ENCODE peak calls at places on chromosomes 2 and 18, in seven cellular contexts. F is pancreas, S is tibial nerve, W is brain microvascular endothelial cell, E is bronchial epithelial cell, V is lung, P is fibroblast of mammary gland. G is an unnamed sample.

GRCh38 chr2:167784071-167784400 is 463.4 kb downstream of the STK39 start:
- DNase-seq in F (no peak), S (no peak), W (peak; percentile 2), E (no peak), V (no peak), P (no peak), G (no peak)

GRCh38 chr2:86396304-86396785 is 44.8 kb upstream of the KDM3A start:
- DNase-seq in F (peak; percentile 60), S (no peak), W (peak; percentile 52), E (peak; percentile 57), V (no peak), P (peak; percentile 35), G (no peak)

GRCh38 chr2:226881287-226881686 is 45.4 kb downstream of the RHBDD1 start:
- DNase-seq in F (no peak), S (no peak), W (no peak), E (no peak), V (no peak), P (no peak), G (no peak)

GRCh38 chr18:10051877-10052631 is 138.2 kb downstream of the VAPA start:
- DNase-seq in F (no peak), S (peak; percentile 62), W (peak; percentile 48), E (no peak), V (peak; percentile 37), P (peak; percentile 90), G (peak; percentile 84)

GRCh38 chr2:241035818-241036396 is 37.5 kb downstream of the SNED1 start:
- DNase-seq in F (no peak), S (no peak), W (no peak), E (no peak), V (no peak), P (no peak), G (no peak)

GRCh38 chr2:38535745-38536506 is 66.8 kb downstream of the HNRNPLL start:
- DNase-seq in F (peak; percentile 90), S (peak; percentile 74), W (peak; percentile 49), E (peak; percentile 28), V (peak; percentile 82), P (peak; percentile 58), G (peak; percentile 84)

GRCh38 chr2:199704358-199705238 is 146.4 kb downstream of the FTCDNL1 start:
- DNase-seq in F (no peak), S (no peak), W (peak; percentile 17), E (peak; percentile 47), V (no peak), P (peak; percentile 44), G (no peak)

GRCh38 chr18:34493099-34493544 is 217.0 kb upstream of the DTNA start:
- DNase-seq in F (peak; percentile 91), S (peak; percentile 33), W (peak; percentile 74), E (peak; percentile 85), V (peak; percentile 58), P (peak; percentile 71), G (peak; percentile 92)

GRCh38 chr2:30201990-30202389 is 29.3 kb upstream of the LBH start:
- DNase-seq in F (no peak), S (no peak), W (no peak), E (no peak), V (no peak), P (peak; percentile 52), G (peak; percentile 76)

GRCh38 chr2:110679865-110680264 is 2.0 kb upstream of the BUB1 start:
- DNase-seq in F (peak; percentile 43), S (no peak), W (no peak), E (no peak), V (no peak), P (no peak), G (no peak)

GRCh38 chr2:179036353-179036905 is 13.5 kb downstream of the CCDC141 start:
- DNase-seq in F (no peak), S (no peak), W (no peak), E (no peak), V (no peak), P (no peak), G (no peak)

GRCh38 chr2:97889156-97889555 is 106.6 kb downstream of the TMEM131 start:
- DNase-seq in F (no peak), S (no peak), W (no peak), E (no peak), V (no peak), P (no peak), G (no peak)

DNA sequence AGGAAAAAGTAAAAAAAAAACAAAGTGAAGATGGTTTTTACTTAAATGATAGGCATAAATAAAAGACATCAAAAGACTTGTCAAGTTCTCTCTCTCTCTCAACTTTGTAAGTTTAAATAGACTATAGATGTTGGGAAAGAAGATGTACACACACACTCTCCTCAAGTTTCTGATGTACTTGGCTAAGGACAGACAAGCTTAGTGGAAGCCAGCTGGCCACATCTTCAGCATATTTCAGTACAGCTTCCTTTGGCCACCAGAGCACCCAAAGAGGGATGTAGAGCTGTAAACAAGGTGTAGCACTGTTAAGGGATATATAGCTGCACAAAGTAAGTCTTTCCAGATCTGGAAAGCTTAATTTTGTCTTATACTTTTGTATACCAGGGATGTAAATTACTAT is 64.2 kb upstream of the MSTN start:
- DNase-seq in F (no peak), S (no peak), W (no peak), E (no peak), V (no peak), P (peak; percentile 49), G (no peak)
- TF ChIP-seq CTCF in F (no peak), S (no peak), W (no peak), E (no peak), V (no peak), P (no peak), G (no peak)

GRCh38 chr2:160255401-160255800 is 55.3 kb upstream of the ITGB6 start:
- DNase-seq in F (no peak), S (no peak), W (no peak), E (no peak), V (no peak), P (no peak), G (no peak)

GRCh38 chr2:160254363-160254762 is 54.3 kb upstream of the ITGB6 start:
- DNase-seq in F (no peak), S (no peak), W (no peak), E (no peak), V (no peak), P (no peak), G (no peak)

GRCh38 chr2:160256511-160256910 is 56.4 kb upstream of the ITGB6 start:
- DNase-seq in F (no peak), S (no peak), W (no peak), E (no peak), V (no peak), P (no peak), G (no peak)

GRCh38 chr2:160257015-160257741 is 57.1 kb upstream of the ITGB6 start:
- DNase-seq in F (no peak), S (no peak), W (no peak), E (peak; percentile 77), V (no peak), P (no peak), G (no peak)

DNA sequence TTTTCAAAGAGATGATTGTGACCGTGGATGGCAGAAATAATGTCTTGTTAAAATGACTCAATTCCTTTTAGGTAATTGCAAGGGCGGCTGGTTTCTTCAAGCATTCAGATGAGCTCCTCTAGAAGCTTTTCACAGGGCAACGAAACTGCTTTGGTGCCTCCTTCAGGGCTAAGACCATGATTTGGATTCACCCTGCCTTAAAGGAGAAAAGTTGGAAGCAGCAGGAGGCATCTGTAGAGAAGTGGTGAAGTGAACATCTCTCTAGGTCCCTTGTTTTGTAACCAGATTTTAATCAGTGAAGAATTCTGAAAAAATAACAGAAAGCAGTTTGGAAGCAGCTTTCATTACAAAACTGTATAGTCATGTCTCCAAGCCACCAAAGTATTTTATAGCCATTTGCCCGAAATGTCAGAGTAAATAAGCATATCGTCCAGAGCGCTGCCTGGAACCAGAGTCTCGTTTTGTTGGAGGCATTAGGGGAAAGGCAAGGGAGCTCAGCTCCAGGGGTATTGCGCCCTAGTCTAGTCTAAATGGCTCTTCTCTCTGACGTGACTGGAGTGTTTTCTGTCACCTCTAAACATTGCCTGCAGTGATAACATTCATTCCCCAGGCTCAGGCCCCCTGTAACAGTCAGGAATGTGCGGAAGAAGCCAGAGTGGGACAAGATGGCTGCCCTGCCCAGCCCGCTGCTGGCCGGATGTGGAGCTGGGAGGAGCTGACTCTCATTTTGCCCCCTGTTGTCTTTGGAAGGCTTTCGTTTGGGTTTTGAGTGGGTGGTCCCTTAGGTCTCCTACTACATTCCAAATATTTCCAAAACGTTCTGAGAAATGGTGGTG is 57.9 kb upstream of the ITGB6 start:
- DNase-seq in F (no peak), S (no peak), W (no peak), E (no peak), V (no peak), P (no peak), G (no peak)
- TF ChIP-seq CTCF in F (no peak), S (no peak), W (no peak), E (no peak), V (no peak), P (no peak), G (no peak)

DNA sequence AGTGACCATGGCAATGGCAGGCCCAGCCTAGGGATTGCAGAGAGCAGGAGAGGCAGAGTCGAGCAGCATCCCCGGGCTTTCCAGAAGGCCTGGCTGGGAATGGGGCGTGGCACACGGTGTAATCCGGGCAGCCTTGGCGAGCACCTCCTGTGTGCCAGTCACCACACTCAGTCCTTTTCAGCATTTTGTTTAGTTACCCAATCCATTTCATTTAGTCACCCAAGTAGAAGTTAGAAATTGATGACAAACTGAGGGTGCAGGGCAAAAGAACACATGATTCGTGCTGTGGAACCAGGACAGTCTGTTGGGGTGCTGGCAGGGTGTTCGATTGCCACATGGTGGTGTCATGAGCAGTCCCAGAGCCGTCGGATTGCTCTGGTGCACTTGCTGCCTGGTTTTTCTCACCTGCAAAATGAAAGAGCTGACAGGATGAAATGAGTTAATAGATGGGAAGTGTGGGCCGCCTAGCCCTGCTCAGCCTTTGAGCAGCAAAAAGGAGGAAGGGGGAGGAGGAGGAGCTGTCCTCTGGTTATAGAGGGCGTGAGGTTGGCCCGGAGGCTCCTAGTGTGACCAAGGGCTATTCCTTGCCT is 299.4 kb downstream of the AGAP1 start:
- DNase-seq in F (no peak), S (no peak), W (no peak), E (peak; percentile 62), V (no peak), P (peak; percentile 28), G (no peak)
- TF ChIP-seq CTCF in F (no peak), S (no peak), W (peak; percentile 62), E (peak; percentile 65), V (no peak), P (peak; percentile 19), G (no peak)

GRCh38 chr2:101832114-101832513 is 134.6 kb downstream of the MAP4K4 start:
- DNase-seq in F (no peak), S (no peak), W (no peak), E (peak; percentile 25), V (no peak), P (no peak), G (no peak)
- TF ChIP-seq CTCF in F (peak; percentile 11), S (no peak), W (no peak), E (no peak), V (peak; percentile 3), P (peak; percentile 10), G (peak; percentile 36)